ENCODE peak calls at places on chromosomes 12 and 14, in six cellular contexts. One of them, this sample, is unnamed.

GRCh38 chr12:79935624-79936040 is 735 bp upstream of the PPP1R12A start:
- DNase-seq in HepG2: peak
- DNase-seq in GM12878: peak
- DNase-seq in endothelial cell of umbilical vein: no peak
- DNase-seq in A549: no peak
- DNase-seq in K562: no peak
- DNase-seq in this sample: no peak

GRCh38 chr12:130872179-130873096 is 572 bp downstream of the RAN start:
- DNase-seq in HepG2: no peak
- DNase-seq in GM12878: no peak
- DNase-seq in endothelial cell of umbilical vein: peak
- DNase-seq in A549: peak
- DNase-seq in K562: peak
- DNase-seq in this sample: peak

GRCh38 chr12:93763746-93764147 is 86.6 kb downstream of the CRADD start:
- DNase-seq in HepG2: no peak
- DNase-seq in GM12878: no peak
- DNase-seq in endothelial cell of umbilical vein: no peak
- DNase-seq in A549: no peak
- DNase-seq in K562: no peak
- DNase-seq in this sample: no peak

GRCh38 chr12:2960432-2960956 is 1.3 kb downstream of the TEAD4 start:
- DNase-seq in HepG2: peak
- DNase-seq in GM12878: no peak
- DNase-seq in endothelial cell of umbilical vein: peak
- DNase-seq in A549: peak
- DNase-seq in K562: no peak
- DNase-seq in this sample: no peak

GRCh38 chr14:26947265-26947664 is 349.4 kb upstream of the NOVA1 start:
- DNase-seq in HepG2: no peak
- DNase-seq in GM12878: no peak
- DNase-seq in endothelial cell of umbilical vein: no peak
- DNase-seq in A549: no peak
- DNase-seq in K562: no peak
- DNase-seq in this sample: no peak

GRCh38 chr14:36451346-36452065 is 68.5 kb downstream of the NKX2-1 start:
- DNase-seq in HepG2: no peak
- DNase-seq in GM12878: no peak
- DNase-seq in endothelial cell of umbilical vein: no peak
- DNase-seq in A549: no peak
- DNase-seq in K562: no peak
- DNase-seq in this sample: no peak

GRCh38 chr14:57413849-57414248 is 23.5 kb downstream of the NAA30 start:
- DNase-seq in HepG2: no peak
- DNase-seq in GM12878: no peak
- DNase-seq in endothelial cell of umbilical vein: no peak
- DNase-seq in A549: no peak
- DNase-seq in K562: no peak
- DNase-seq in this sample: no peak

GRCh38 chr14:102144914-102145313 is 5.2 kb downstream of the WDR20 start:
- DNase-seq in HepG2: no peak
- DNase-seq in GM12878: no peak
- DNase-seq in endothelial cell of umbilical vein: no peak
- DNase-seq in A549: no peak
- DNase-seq in K562: no peak
- DNase-seq in this sample: no peak

GRCh38 chr14:56243110-56243509 is 124.9 kb downstream of the PELI2 start:
- DNase-seq in HepG2: no peak
- DNase-seq in GM12878: no peak
- DNase-seq in endothelial cell of umbilical vein: no peak
- DNase-seq in A549: no peak
- DNase-seq in K562: no peak
- DNase-seq in this sample: no peak

GRCh38 chr12:57090924-57091632 is 2.2 kb downstream of the NAB2 start:
- DNase-seq in HepG2: no peak
- DNase-seq in GM12878: no peak
- DNase-seq in endothelial cell of umbilical vein: no peak
- DNase-seq in A549: no peak
- DNase-seq in K562: no peak
- DNase-seq in this sample: no peak

GRCh38 chr14:105019861-105020814 is 745 bp downstream of the CDCA4 start:
- DNase-seq in HepG2: no peak
- DNase-seq in GM12878: no peak
- DNase-seq in endothelial cell of umbilical vein: peak
- DNase-seq in A549: no peak
- DNase-seq in K562: no peak
- DNase-seq in this sample: peak

GRCh38 chr14:94483071-94483451 is 7.1 kb upstream of the SERPINA9 start:
- DNase-seq in HepG2: no peak
- DNase-seq in GM12878: peak
- DNase-seq in endothelial cell of umbilical vein: no peak
- DNase-seq in A549: no peak
- DNase-seq in K562: no peak
- DNase-seq in this sample: no peak

GRCh38 chr12:3810540-3810939 is 57.6 kb upstream of the CRACR2A start:
- DNase-seq in HepG2: no peak
- DNase-seq in GM12878: no peak
- DNase-seq in endothelial cell of umbilical vein: no peak
- DNase-seq in A549: no peak
- DNase-seq in K562: no peak
- DNase-seq in this sample: no peak

GRCh38 chr12:101706403-101706802 is 9.0 kb downstream of the CHPT1 start:
- DNase-seq in HepG2: no peak
- DNase-seq in GM12878: no peak
- DNase-seq in endothelial cell of umbilical vein: no peak
- DNase-seq in A549: no peak
- DNase-seq in K562: no peak
- DNase-seq in this sample: no peak

GRCh38 chr14:70658899-70659298 is 17.2 kb downstream of the TTC9 start:
- DNase-seq in HepG2: no peak
- DNase-seq in GM12878: no peak
- DNase-seq in endothelial cell of umbilical vein: no peak
- DNase-seq in A549: no peak
- DNase-seq in K562: no peak
- DNase-seq in this sample: peak

GRCh38 chr14:93012516-93013367 is 89.8 kb downstream of the CHGA start:
- DNase-seq in HepG2: no peak
- DNase-seq in GM12878: no peak
- DNase-seq in endothelial cell of umbilical vein: no peak
- DNase-seq in A549: no peak
- DNase-seq in K562: no peak
- DNase-seq in this sample: no peak

GRCh38 chr14:22268875-22269274 is 320.1 kb downstream of the DAD1 start:
- DNase-seq in HepG2: no peak
- DNase-seq in GM12878: no peak
- DNase-seq in endothelial cell of umbilical vein: no peak
- DNase-seq in A549: no peak
- DNase-seq in K562: no peak
- DNase-seq in this sample: no peak

GRCh38 chr14:55849833-55850232 is 268.4 kb upstream of the PELI2 start:
- DNase-seq in HepG2: no peak
- DNase-seq in GM12878: no peak
- DNase-seq in endothelial cell of umbilical vein: no peak
- DNase-seq in A549: no peak
- DNase-seq in K562: no peak
- DNase-seq in this sample: no peak

GRCh38 chr12:94621662-94622359 is 28.5 kb downstream of the TMCC3 start:
- DNase-seq in HepG2: no peak
- DNase-seq in GM12878: peak
- DNase-seq in endothelial cell of umbilical vein: peak
- DNase-seq in A549: no peak
- DNase-seq in K562: no peak
- DNase-seq in this sample: no peak

GRCh38 chr12:78457951-78458350 is 406.6 kb upstream of the SYT1 start:
- DNase-seq in HepG2: no peak
- DNase-seq in GM12878: peak
- DNase-seq in endothelial cell of umbilical vein: no peak
- DNase-seq in A549: no peak
- DNase-seq in K562: no peak
- DNase-seq in this sample: peak
- TF ChIP-seq POLR2A in HepG2: no peak
- TF ChIP-seq POLR2A in GM12878: no peak
- TF ChIP-seq POLR2A in endothelial cell of umbilical vein: no peak
- TF ChIP-seq POLR2A in A549: no peak
- TF ChIP-seq POLR2A in K562: no peak
- TF ChIP-seq POLR2A in this sample: no peak

DNA sequence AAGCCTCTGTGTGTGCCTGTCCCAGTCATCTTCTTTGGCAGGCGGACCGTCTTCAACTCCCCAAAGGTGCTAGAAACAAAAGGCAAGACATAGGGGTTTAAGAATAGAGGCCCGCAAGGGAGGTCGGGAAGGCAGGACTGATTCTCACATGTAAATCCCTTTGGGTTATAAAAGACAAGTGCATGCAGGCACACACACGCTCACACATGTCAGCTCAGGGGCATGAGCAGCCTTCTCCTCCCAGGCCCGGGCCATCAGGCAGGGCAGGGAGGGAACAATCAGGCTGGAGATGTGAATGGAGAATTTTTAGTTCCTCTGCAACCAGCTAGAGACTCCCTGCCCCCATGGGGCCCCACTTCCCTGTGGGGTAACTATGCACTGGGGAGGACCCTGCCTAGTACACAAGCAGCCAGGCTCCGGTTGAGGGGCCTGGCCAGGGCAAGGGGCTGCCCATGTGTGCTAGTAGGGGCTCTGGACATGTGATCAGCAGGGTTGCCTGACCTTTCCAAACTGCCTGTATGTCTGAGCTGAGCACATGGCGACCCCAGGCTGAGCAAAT is 107.2 kb downstream of the RBM19 start:
- DNase-seq in HepG2: no peak
- DNase-seq in GM12878: no peak
- DNase-seq in endothelial cell of umbilical vein: no peak
- DNase-seq in A549: no peak
- DNase-seq in K562: no peak
- DNase-seq in this sample: peak
- TF ChIP-seq MYC in HepG2: no peak
- TF ChIP-seq MYC in GM12878: no peak
- TF ChIP-seq MYC in endothelial cell of umbilical vein: no peak
- TF ChIP-seq MYC in A549: no peak
- TF ChIP-seq MYC in K562: no peak
- TF ChIP-seq MYC in this sample: peak

GRCh38 chr12:39574785-39575497 is 44.7 kb downstream of the ABCD2 start:
- DNase-seq in HepG2: no peak
- DNase-seq in GM12878: no peak
- DNase-seq in endothelial cell of umbilical vein: no peak
- DNase-seq in A549: no peak
- DNase-seq in K562: no peak
- DNase-seq in this sample: no peak
- H3K4me3 ChIP-seq in HepG2: no peak
- H3K4me3 ChIP-seq in GM12878: no peak
- H3K4me3 ChIP-seq in endothelial cell of umbilical vein: no peak
- H3K4me3 ChIP-seq in A549: no peak
- H3K4me3 ChIP-seq in K562: no peak
- H3K4me3 ChIP-seq in this sample: no peak

GRCh38 chr12:16542586-16542985 is 63.4 kb downstream of the LMO3 start:
- DNase-seq in HepG2: no peak
- DNase-seq in GM12878: no peak
- DNase-seq in endothelial cell of umbilical vein: no peak
- DNase-seq in A549: no peak
- DNase-seq in K562: no peak
- DNase-seq in this sample: no peak

GRCh38 chr12:16545836-16546235 is 60.1 kb downstream of the LMO3 start:
- DNase-seq in HepG2: no peak
- DNase-seq in GM12878: no peak
- DNase-seq in endothelial cell of umbilical vein: no peak
- DNase-seq in A549: no peak
- DNase-seq in K562: no peak
- DNase-seq in this sample: no peak
- TF ChIP-seq POLR2A in HepG2: no peak
- TF ChIP-seq POLR2A in GM12878: no peak
- TF ChIP-seq POLR2A in endothelial cell of umbilical vein: no peak
- TF ChIP-seq POLR2A in A549: no peak
- TF ChIP-seq POLR2A in K562: no peak
- TF ChIP-seq POLR2A in this sample: no peak

This sample was measured in NB4.